ENCODE peak calls at places on chromosome 18, in ten cellular contexts. X, O, R, P, A, T, E, B, V and Z are unnamed samples.

GRCh38 chr18:62128157-62128556 is 58.7 kb downstream of the PIGN start:
- DNase-seq in P (no peak), V (no peak), B (peak; percentile 31), X (peak; percentile 28), O (peak; percentile 59), A (no peak), E (no peak), T (no peak), R (no peak), Z (no peak)

GRCh38 chr18:10046178-10046807 is 132.5 kb downstream of the VAPA start:
- DNase-seq in A (no peak), X (no peak), B (no peak), R (no peak), T (no peak), P (no peak), O (no peak), E (no peak), V (no peak), Z (no peak)

GRCh38 chr18:72692086-72692485 is 147.9 kb upstream of the CBLN2 start:
- DNase-seq in E (no peak), P (no peak), A (no peak), T (peak; percentile 37), B (no peak), R (no peak), O (no peak), V (no peak), X (peak; percentile 79), Z (no peak)

GRCh38 chr18:32674491-32674890 is 98.3 kb downstream of the KLHL14 start:
- DNase-seq in B (peak; percentile 1), E (no peak), V (no peak), O (no peak), T (no peak), R (no peak), A (no peak), X (peak; percentile 34), P (no peak), Z (no peak)

GRCh38 chr18:6810191-6810590 is 80.7 kb downstream of the ARHGAP28 start:
- DNase-seq in O (no peak), T (no peak), E (no peak), V (no peak), R (no peak), A (no peak), X (no peak), P (no peak), B (peak; percentile 72), Z (no peak)

GRCh38 chr18:43486462-43486861 is 209.2 kb upstream of the SYT4 start:
- DNase-seq in A (no peak), B (no peak), R (no peak), V (no peak), T (no peak), X (peak; percentile 4), O (peak; percentile 1), E (no peak), P (peak; percentile 43), Z (no peak)

GRCh38 chr18:61992923-61993322 is 100.1 kb upstream of the RNF152 start:
- DNase-seq in X (peak; percentile 44), E (no peak), B (peak; percentile 76), O (peak; percentile 83), V (no peak), T (no peak), R (no peak), P (no peak), A (no peak), Z (no peak)

GRCh38 chr18:32613821-32614220 is 143.1 kb upstream of the GAREM1 start:
- DNase-seq in B (no peak), R (no peak), E (no peak), V (no peak), T (no peak), A (no peak), X (no peak), P (no peak), O (no peak), Z (no peak)

GRCh38 chr18:35603528-35603927 is 22.0 kb downstream of the GALNT1 start:
- DNase-seq in T (no peak), B (no peak), O (no peak), A (no peak), P (no peak), E (no peak), R (no peak), V (no peak), X (no peak), Z (no peak)

GRCh38 chr18:24979223-24979622 is 372.7 kb downstream of the ZNF521 start:
- DNase-seq in B (no peak), O (no peak), X (no peak), A (no peak), E (no peak), R (no peak), T (no peak), V (no peak), P (no peak), Z (no peak)

GRCh38 chr18:46071894-46072867 is at the start of gene PSTPIP2:
- DNase-seq in X (peak; percentile 76), T (peak; percentile 82), P (no peak), E (peak; percentile 71), B (peak; percentile 73), O (peak; percentile 55), V (peak; percentile 58), R (peak; percentile 59), A (peak; percentile 84), Z (peak; percentile 51)

GRCh38 chr18:73614812-73615211 is 532.8 kb downstream of the FBXO15 start:
- DNase-seq in X (no peak), E (no peak), O (peak; percentile 34), A (no peak), T (no peak), B (peak; percentile 5), P (no peak), V (no peak), R (no peak), Z (no peak)

GRCh38 chr18:36658611-36659010 is 170.2 kb downstream of the TPGS2 start:
- DNase-seq in E (no peak), X (no peak), V (no peak), T (no peak), B (no peak), A (no peak), R (no peak), P (no peak), O (no peak), Z (no peak)

GRCh38 chr18:73577365-73577764 is 570.3 kb downstream of the FBXO15 start:
- DNase-seq in R (no peak), E (no peak), V (no peak), A (no peak), B (no peak), P (no peak), O (peak; percentile 35), T (no peak), X (no peak), Z (no peak)

GRCh38 chr18:31057031-31057430 is 14.5 kb upstream of the DSC3 start:
- DNase-seq in A (no peak), E (no peak), O (peak; percentile 42), V (no peak), T (no peak), R (no peak), P (no peak), B (peak; percentile 36), X (no peak), Z (no peak)

GRCh38 chr18:75083761-75084160 is 125.2 kb downstream of the PTGR3 start:
- DNase-seq in A (no peak), E (no peak), R (no peak), O (no peak), P (no peak), V (no peak), B (no peak), T (no peak), X (no peak), Z (no peak)

GRCh38 chr18:12703096-12703567 is 290 bp downstream of the PSMG2 start:
- DNase-seq in O (no peak), X (no peak), P (no peak), B (no peak), A (no peak), R (no peak), V (no peak), T (no peak), E (no peak), Z (no peak)
- H3K4me3 ChIP-seq in O (peak overlapping the region; percentile 95), X (peak overlapping the region; percentile 74), P (peak overlapping the region; percentile 44), B (peak overlapping the region; percentile 90), A (peak overlapping the region; percentile 68), R (peak overlapping the region; percentile 99), V (peak overlapping the region; percentile 95), T (peak overlapping the region; percentile 93), E (peak overlapping the region; percentile 88), Z (peak overlapping the region; percentile 87)

DNA sequence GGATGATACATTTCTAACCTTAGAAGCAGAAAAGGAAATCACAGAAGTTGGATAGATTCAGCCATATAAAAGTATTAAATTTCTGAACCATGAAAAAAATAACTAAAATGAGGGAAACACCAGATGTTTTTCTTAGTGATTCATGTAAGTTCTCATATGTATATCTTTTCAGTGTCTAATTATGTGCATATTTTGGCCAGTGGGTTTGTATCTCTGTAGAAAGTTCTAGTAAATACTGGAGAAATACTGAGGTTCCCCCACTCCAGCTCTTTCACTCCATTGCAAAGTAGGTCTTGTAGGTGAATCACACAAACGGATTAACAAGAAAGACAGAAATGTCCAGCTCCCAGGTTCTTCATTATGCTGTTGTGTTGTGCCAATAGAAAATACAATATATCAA is 222.3 kb downstream of the NEDD4L start:
- DNase-seq in R (no peak), E (no peak), T (no peak), A (no peak), P (no peak), V (no peak), X (no peak), O (no peak), B (no peak), Z (no peak)
- H3K4me1 ChIP-seq in R (no peaks in the 10 kb centered on the region), E (peaks cover 88% of the 10 kb centered on the region), T (peaks cover 50% of the 10 kb centered on the region), A (peaks cover 70% of the 10 kb centered on the region), P (no peaks in the 10 kb centered on the region), V (no peaks in the 10 kb centered on the region), X (peaks cover 13% of the 10 kb centered on the region), O (no peaks in the 10 kb centered on the region), B (peaks cover 12% of the 10 kb centered on the region), Z (no peaks in the 10 kb centered on the region)

DNA sequence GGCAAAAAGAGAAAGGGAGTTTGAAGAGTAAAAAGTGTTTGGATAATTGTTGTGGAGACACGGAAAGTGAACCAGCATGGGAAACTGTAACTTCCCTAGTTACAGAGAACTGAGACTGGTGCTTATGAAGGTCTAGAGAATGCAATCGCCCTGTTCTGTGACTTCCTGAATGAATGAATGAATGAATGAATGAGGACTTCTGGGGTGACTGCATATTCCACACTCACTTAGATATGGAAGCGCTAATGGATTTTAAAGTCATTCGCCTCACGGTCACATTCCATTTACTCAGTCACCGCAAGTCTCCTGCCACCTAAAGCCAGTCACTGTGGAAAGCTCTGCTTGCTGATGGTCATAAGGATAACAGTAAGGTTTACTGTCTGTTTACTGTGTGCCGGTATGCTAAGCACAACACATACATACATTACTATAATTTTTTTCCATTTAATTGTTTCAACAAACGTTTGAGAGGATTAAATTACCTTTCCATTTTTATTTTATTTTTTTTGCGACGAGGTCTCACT is 138.2 kb downstream of the CABLES1 start:
- DNase-seq in E (no peak), B (no peak), O (no peak), P (no peak), A (no peak), R (no peak), X (no peak), T (no peak), V (no peak), Z (no peak)
- H3K9me3 ChIP-seq in E (peaks cover 33% of the 10 kb centered on the region), B (no peaks in the 10 kb centered on the region), O (no peaks in the 10 kb centered on the region), P (peaks cover 9% of the 10 kb centered on the region), A (no peaks in the 10 kb centered on the region), R (no peaks in the 10 kb centered on the region), X (no peaks in the 10 kb centered on the region), T (no peaks in the 10 kb centered on the region), V (no peaks in the 10 kb centered on the region), Z (peaks cover 5% of the 10 kb centered on the region)

DNA sequence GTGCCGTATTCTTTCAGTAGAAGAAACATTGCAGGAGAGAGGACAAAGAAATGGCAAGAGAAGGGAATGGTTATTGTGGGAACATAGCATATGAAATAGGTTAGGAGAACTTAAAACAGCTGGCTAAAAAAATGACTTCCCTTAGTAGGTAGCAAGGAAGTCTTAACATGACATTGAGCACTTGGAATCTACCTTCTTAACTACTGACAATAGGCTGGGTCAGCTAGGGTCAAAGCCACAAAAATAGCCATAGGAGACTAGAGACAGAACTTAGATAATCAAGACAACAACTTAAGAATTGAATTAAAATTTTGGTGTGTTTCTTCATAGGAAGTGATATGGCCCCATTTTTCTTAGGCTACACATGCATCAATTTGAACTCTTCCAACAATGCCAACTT is 227.9 kb downstream of the TCF4 start:
- DNase-seq in X (no peak), R (no peak), T (no peak), P (no peak), O (no peak), B (no peak), E (no peak), A (no peak), V (no peak), Z (no peak)
- H3K4me3 ChIP-seq in X (no peak overlapping the region), R (no peak overlapping the region), T (no peak overlapping the region), P (no peak overlapping the region), O (no peak overlapping the region), B (no peak overlapping the region), E (no peak overlapping the region), A (no peak overlapping the region), V (no peak overlapping the region), Z (no peak overlapping the region)